ENCODE peak calls at places on chromosome 12, in nine cellular contexts. C is NCI-H1105; W is T1000; B is HT1080; X is right atrium auricular region; Z is HTR-8/SVneo; G is activated CD4-positive, alpha-beta T cell treated with anti-CD3 and anti-CD28 coated beads, Interleukin-2, amount 50 U/mL, for 4 hours; Q is tibial nerve; J is mesenchymal stem cell. D is an unnamed sample.

GRCh38 chr12:15227004-15227679 is 5.9 kb upstream of the RERG start:
- DNase-seq in C (no peak), W (no peak), B (peak), X (peak), Z (peak), G (no peak), Q (peak), J (peak), D (peak)

GRCh38 chr12:111427417-111428074 is 21.8 kb downstream of the SH2B3 start:
- DNase-seq in C (no peak), W (no peak), B (no peak), X (no peak), Z (no peak), G (no peak), Q (no peak), J (no peak), D (no peak)

GRCh38 chr12:54041097-54041690 is 8.3 kb downstream of the HOXC5 start:
- DNase-seq in C (no peak), W (no peak), B (no peak), X (no peak), Z (no peak), G (no peak), Q (no peak), J (no peak), D (no peak)

GRCh38 chr12:27769142-27769672 is 10.8 kb upstream of the KLHL42 start:
- DNase-seq in C (no peak), W (no peak), B (no peak), X (no peak), Z (no peak), G (no peak), Q (no peak), J (no peak), D (no peak)

GRCh38 chr12:53065470-53065869 is 13.7 kb downstream of the SPRYD3 start:
- DNase-seq in C (no peak), W (no peak), B (no peak), X (peak), Z (no peak), G (no peak), Q (no peak), J (no peak), D (no peak)

GRCh38 chr12:71469235-71469873 is 29.8 kb downstream of the LGR5 start:
- DNase-seq in C (no peak), W (peak), B (peak), X (no peak), Z (peak), G (no peak), Q (no peak), J (peak), D (no peak)

GRCh38 chr12:47818382-47818700 is 1.4 kb downstream of the HDAC7 start:
- DNase-seq in C (no peak), W (no peak), B (peak), X (no peak), Z (no peak), G (no peak), Q (no peak), J (peak), D (no peak)

GRCh38 chr12:122159879-122160278 is 14.1 kb downstream of the IL31 start:
- DNase-seq in C (no peak), W (no peak), B (no peak), X (no peak), Z (no peak), G (no peak), Q (no peak), J (no peak), D (no peak)

GRCh38 chr12:4958697-4959375 is 49.1 kb downstream of the KCNA1 start:
- DNase-seq in C (no peak), W (no peak), B (no peak), X (no peak), Z (no peak), G (no peak), Q (no peak), J (no peak), D (no peak)

GRCh38 chr12:27901959-27902358 is 70.6 kb downstream of the PTHLH start:
- DNase-seq in C (no peak), W (no peak), B (no peak), X (no peak), Z (no peak), G (no peak), Q (no peak), J (peak), D (no peak)

GRCh38 chr12:13435535-13435934 is 239.0 kb downstream of the EMP1 start:
- DNase-seq in C (no peak), W (peak), B (peak), X (no peak), Z (no peak), G (no peak), Q (no peak), J (no peak), D (no peak)

GRCh38 chr12:120610560-120610959 is 29.4 kb upstream of the POP5 start:
- DNase-seq in C (no peak), W (no peak), B (no peak), X (no peak), Z (no peak), G (no peak), Q (no peak), J (no peak), D (no peak)

GRCh38 chr12:14167005-14167628 is 185.7 kb upstream of the GRIN2B start:
- DNase-seq in C (peak), W (peak), B (peak), X (peak), Z (peak), G (peak), Q (peak), J (peak), D (peak)

GRCh38 chr12:103198499-103198898 is 241.0 kb downstream of the ASCL1 start:
- DNase-seq in C (no peak), W (no peak), B (no peak), X (no peak), Z (no peak), G (no peak), Q (no peak), J (no peak), D (no peak)

GRCh38 chr12:26298785-26299621 is 103.6 kb downstream of the SSPN start:
- DNase-seq in C (no peak), W (peak), B (peak), X (no peak), Z (peak), G (no peak), Q (no peak), J (peak), D (peak)